ENCODE peak calls at places on chromosome X, in ten cellular contexts. B is NCI-H1417; O is HTR-8/SVneo; N is right atrium auricular region; L is activated CD8-positive, alpha-beta memory T cell treated with anti-CD3 and anti-CD28 coated beads for 48 hours; I is fibroblast of mammary gland; T is epithelial cell of esophagus; W is OCI-M1; A is ovary; F is NCI-H1694 treated with DMSO at 0.1 percent for 48 hours. R is an unnamed sample.

GRCh38 chrX:8504451-8504850 is 39.8 kb downstream of the VCX3B start:
- DNase-seq in B (no peak), O (peak; percentile 13), N (no peak), L (no peak), I (peak; percentile 41), T (peak; percentile 66), W (no peak), A (no peak), F (no peak), R (no peak)

GRCh38 chrX:68238568-68238967 is 194.7 kb downstream of the OPHN1 start:
- DNase-seq in B (no peak), O (no peak), N (no peak), L (no peak), I (no peak), T (peak; percentile 4), W (peak; percentile 14), A (no peak), F (no peak), R (no peak)

GRCh38 chrX:5051831-5052491 is 1176.7 kb downstream of the NLGN4X start:
- DNase-seq in B (no peak), O (no peak), N (peak; percentile 72), L (no peak), I (peak; percentile 47), T (peak; percentile 19), W (peak; percentile 99), A (no peak), F (no peak), R (peak; percentile 42)

GRCh38 chrX:74353984-74354383 is 50.0 kb downstream of the ZCCHC13 start:
- DNase-seq in B (no peak), O (no peak), N (no peak), L (no peak), I (no peak), T (no peak), W (no peak), A (no peak), F (no peak), R (no peak)

GRCh38 chrX:72272868-72273267 is 4.2 kb downstream of the RPS4X start:
- DNase-seq in B (no peak), O (no peak), N (no peak), L (no peak), I (peak; percentile 73), T (peak; percentile 85), W (no peak), A (no peak), F (no peak), R (no peak)

GRCh38 chrX:10477525-10477924 is 142.9 kb downstream of the MID1 start:
- DNase-seq in B (no peak), O (no peak), N (no peak), L (no peak), I (no peak), T (no peak), W (no peak), A (no peak), F (no peak), R (no peak)

GRCh38 chrX:46628406-46629371 is 55.1 kb downstream of the CHST7 start:
- DNase-seq in B (no peak), O (no peak), N (peak; percentile 82), L (no peak), I (peak; percentile 81), T (no peak), W (no peak), A (peak; percentile 41), F (no peak), R (peak; percentile 48)

GRCh38 chrX:39819921-39820849 is 277.6 kb downstream of the BCOR start:
- DNase-seq in B (peak; percentile 38), O (no peak), N (peak; percentile 63), L (no peak), I (no peak), T (no peak), W (no peak), A (peak; percentile 36), F (no peak), R (no peak)

GRCh38 chrX:119605739-119606507 is at the start of gene NKRF:
- DNase-seq in B (peak; percentile 97), O (peak; percentile 60), N (peak; percentile 93), L (peak; percentile 62), I (no peak), T (peak; percentile 88), W (peak; percentile 96), A (peak; percentile 95), F (peak; percentile 80), R (peak; percentile 93)

GRCh38 chrX:53125506-53125905 is 31.6 kb downstream of the KANTR start:
- DNase-seq in B (no peak), O (no peak), N (no peak), L (no peak), I (peak; percentile 15), T (no peak), W (no peak), A (no peak), F (no peak), R (no peak)

GRCh38 chrX:123834116-123834515 is 25.7 kb upstream of the XIAP start:
- DNase-seq in B (no peak), O (no peak), N (no peak), L (no peak), I (no peak), T (no peak), W (no peak), A (no peak), F (no peak), R (no peak)

GRCh38 chrX:79366888-79367749 is at the start of gene ITM2A:
- DNase-seq in B (no peak), O (no peak), N (peak; percentile 63), L (peak; percentile 16), I (peak; percentile 5), T (peak; percentile 0), W (peak; percentile 93), A (peak; percentile 68), F (no peak), R (peak; percentile 46)

GRCh38 chrX:150968862-150969720 is 14.0 kb upstream of the HMGB3 start:
- DNase-seq in B (no peak), O (no peak), N (no peak), L (no peak), I (no peak), T (no peak), W (no peak), A (no peak), F (no peak), R (no peak)

GRCh38 chrX:39938466-39938865 is 159.3 kb downstream of the BCOR start:
- DNase-seq in B (no peak), O (no peak), N (no peak), L (no peak), I (no peak), T (no peak), W (no peak), A (no peak), F (no peak), R (no peak)

GRCh38 chrX:118523920-118524319 is 28.3 kb downstream of the DOCK11 start:
- DNase-seq in B (no peak), O (no peak), N (no peak), L (no peak), I (no peak), T (no peak), W (no peak), A (no peak), F (no peak), R (no peak)

GRCh38 chrX:2608638-2609430 is 82.3 kb upstream of the CD99 start:
- DNase-seq in B (no peak), O (peak; percentile 88), N (peak; percentile 64), L (peak; percentile 52), I (peak; percentile 68), T (peak; percentile 90), W (no peak), A (peak; percentile 85), F (no peak), R (peak; percentile 92)

GRCh38 chrX:10169180-10169579 is 12.4 kb downstream of the CLCN4 start:
- DNase-seq in B (no peak), O (no peak), N (no peak), L (no peak), I (no peak), T (no peak), W (peak; percentile 76), A (no peak), F (no peak), R (no peak)

GRCh38 chrX:107574054-107574683 is 54.1 kb upstream of the PRPS1 start:
- DNase-seq in B (no peak), O (no peak), N (no peak), L (no peak), I (peak; percentile 80), T (peak; percentile 74), W (no peak), A (no peak), F (no peak), R (no peak)

GRCh38 chrX:69387559-69388487 is 116.3 kb upstream of the NALF2 start:
- DNase-seq in B (peak; percentile 1), O (peak; percentile 26), N (no peak), L (no peak), I (peak; percentile 37), T (peak; percentile 40), W (peak; percentile 49), A (peak; percentile 62), F (no peak), R (peak; percentile 33)

GRCh38 chrX:74063426-74064155 is 240.4 kb upstream of the ZCCHC13 start:
- DNase-seq in B (no peak), O (no peak), N (no peak), L (no peak), I (no peak), T (peak; percentile 20), W (no peak), A (no peak), F (no peak), R (no peak)

GRCh38 chrX:106631615-106632014 is 19.8 kb downstream of the RADX start:
- DNase-seq in B (no peak), O (no peak), N (no peak), L (no peak), I (no peak), T (no peak), W (no peak), A (no peak), F (no peak), R (no peak)

GRCh38 chrX:129495941-129496340 is 27.3 kb downstream of the SMARCA1 start:
- DNase-seq in B (no peak), O (no peak), N (no peak), L (no peak), I (peak; percentile 37), T (peak; percentile 11), W (no peak), A (no peak), F (no peak), R (no peak)

GRCh38 chrX:23634181-23634580 is 33.1 kb upstream of the PRDX4 start:
- DNase-seq in B (no peak), O (no peak), N (no peak), L (no peak), I (peak; percentile 22), T (peak; percentile 2), W (peak; percentile 51), A (no peak), F (no peak), R (no peak)